ENCODE peak calls at places on chromosomes 1 and 21, in ten cellular contexts. X, D, P, O, B, W, T, A, S and L are unnamed samples.

GRCh38 chr1:167805041-167805556 is 83.3 kb downstream of the MPZL1 start:
- DNase-seq in X (peak), D (no peak), P (peak), O (no peak), B (no peak), W (no peak), T (no peak), A (no peak), S (no peak), L (no peak)

GRCh38 chr21:33299181-33299752 is 25.5 kb upstream of the IFNAR1 start:
- DNase-seq in X (no peak), D (peak), P (peak), O (no peak), B (no peak), W (no peak), T (no peak), A (no peak), S (no peak), L (peak)

GRCh38 chr1:66275601-66276023 is 258.3 kb upstream of the SGIP1 start:
- DNase-seq in X (no peak), D (no peak), P (no peak), O (no peak), B (no peak), W (no peak), T (no peak), A (no peak), S (no peak), L (no peak)

GRCh38 chr1:32992489-32993214 is 28.0 kb upstream of the RNF19B start:
- DNase-seq in X (no peak), D (peak), P (peak), O (peak), B (peak), W (peak), T (peak), A (peak), S (peak), L (peak)

GRCh38 chr1:34787461-34788420 is 5.1 kb upstream of the GJA4 start:
- DNase-seq in X (no peak), D (no peak), P (peak), O (peak), B (peak), W (peak), T (no peak), A (no peak), S (peak), L (no peak)

GRCh38 chr1:211285196-211285595 is 26.0 kb downstream of the RCOR3 start:
- DNase-seq in X (no peak), D (no peak), P (no peak), O (no peak), B (no peak), W (no peak), T (no peak), A (no peak), S (peak), L (no peak)

GRCh38 chr1:84997667-84998600 is 1.0 kb upstream of the MCOLN2 start:
- DNase-seq in X (peak), D (no peak), P (no peak), O (no peak), B (peak), W (no peak), T (no peak), A (peak), S (peak), L (no peak)

GRCh38 chr1:205243355-205244191 is 15.8 kb downstream of the TMCC2 start:
- DNase-seq in X (no peak), D (no peak), P (no peak), O (no peak), B (no peak), W (peak), T (no peak), A (no peak), S (no peak), L (no peak)

GRCh38 chr1:1175221-1176062 is 1.8 kb downstream of the TTLL10 start:
- DNase-seq in X (peak), D (no peak), P (no peak), O (peak), B (peak), W (no peak), T (peak), A (no peak), S (no peak), L (peak)

GRCh38 chr1:47752048-47752451 is 245.1 kb downstream of the TRABD2B start:
- DNase-seq in X (no peak), D (no peak), P (no peak), O (no peak), B (no peak), W (peak), T (peak), A (peak), S (peak), L (no peak)

GRCh38 chr21:38323721-38324591 is 67.2 kb downstream of the KCNJ15 start:
- DNase-seq in X (no peak), D (no peak), P (no peak), O (no peak), B (no peak), W (no peak), T (no peak), A (no peak), S (peak), L (no peak)

GRCh38 chr1:202184750-202185460 is 8.7 kb upstream of the LGR6 start:
- DNase-seq in X (peak), D (peak), P (peak), O (no peak), B (peak), W (peak), T (peak), A (peak), S (peak), L (peak)
- TF ChIP-seq CTCF in X (peak), D (no peak), P (peak), O (peak), B (peak), W (peak), T (peak), A (peak), S (peak), L (peak)

GRCh38 chr1:81804320-81804719 is 3.6 kb downstream of the ADGRL2 start:
- DNase-seq in X (no peak), D (no peak), P (no peak), O (no peak), B (no peak), W (no peak), T (no peak), A (no peak), S (no peak), L (no peak)

GRCh38 chr1:81803423-81804103 is 2.8 kb downstream of the ADGRL2 start:
- DNase-seq in X (peak), D (no peak), P (no peak), O (no peak), B (peak), W (no peak), T (no peak), A (no peak), S (peak), L (no peak)

GRCh38 chr1:81801032-81801833 is 499 bp downstream of the ADGRL2 start:
- DNase-seq in X (peak), D (no peak), P (no peak), O (peak), B (peak), W (peak), T (peak), A (peak), S (peak), L (no peak)

GRCh38 chr1:81801834-81802531 is 1.2 kb downstream of the ADGRL2 start:
- DNase-seq in X (peak), D (no peak), P (no peak), O (peak), B (peak), W (peak), T (peak), A (peak), S (peak), L (no peak)

DNA sequence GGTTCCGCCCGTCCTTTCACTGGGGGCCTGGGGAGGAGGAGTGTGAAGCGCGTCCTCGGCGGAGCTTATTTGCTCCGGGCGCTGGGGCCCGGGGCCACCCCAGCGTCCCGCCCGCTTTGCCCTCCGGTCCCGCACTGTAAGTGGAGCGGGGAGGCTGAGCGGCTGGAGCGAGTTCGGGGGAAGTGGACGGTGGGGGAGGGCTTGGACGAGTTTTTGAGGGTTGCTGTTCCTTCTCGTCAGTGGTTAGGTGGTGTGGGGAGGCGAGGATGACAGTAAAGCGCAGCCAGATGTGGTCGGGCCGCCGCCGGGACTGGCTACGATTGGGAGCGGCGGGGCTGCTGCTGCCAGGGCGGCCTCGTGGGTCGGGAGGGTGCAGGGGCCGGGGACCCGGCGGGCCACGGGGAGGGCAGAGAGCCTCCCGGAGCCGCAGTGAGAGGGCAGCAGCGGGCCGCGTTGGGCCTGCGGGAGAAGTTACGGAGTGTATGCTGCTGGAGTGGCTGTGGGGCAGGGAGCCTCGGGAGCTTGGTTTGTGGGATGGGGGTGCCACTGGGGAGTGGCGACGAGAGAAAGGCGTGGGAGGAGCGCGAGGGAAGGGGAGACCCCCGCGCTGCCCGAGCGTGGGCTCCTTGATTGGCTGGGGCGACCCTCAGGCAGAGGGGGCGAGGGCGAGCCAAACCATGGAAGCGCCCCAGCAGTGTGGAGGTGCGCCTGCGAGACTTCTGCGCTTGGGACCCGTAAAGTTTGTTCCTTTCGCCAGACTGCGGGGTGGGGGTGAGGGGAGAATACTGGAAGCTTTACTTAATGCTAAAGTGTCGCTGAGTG is 2.1 kb downstream of the ADGRL2 start:
- DNase-seq in X (peak), D (no peak), P (no peak), O (peak), B (peak), W (peak), T (peak), A (peak), S (peak), L (no peak)
- TF ChIP-seq CTCF in X (peak), D (no peak), P (no peak), O (peak), B (no peak), W (peak), T (peak), A (peak), S (peak), L (no peak)

GRCh38 chr1:157399984-157400382 is 152.3 kb downstream of the FCRL5 start:
- DNase-seq in X (no peak), D (no peak), P (no peak), O (no peak), B (no peak), W (no peak), T (no peak), A (no peak), S (no peak), L (no peak)
- TF ChIP-seq CTCF in X (no peak), D (no peak), P (no peak), O (no peak), B (no peak), W (no peak), T (no peak), A (no peak), S (no peak), L (no peak)

GRCh38 chr1:160210563-160210962 is 5.4 kb downstream of the PEA15 start:
- DNase-seq in X (peak), D (no peak), P (no peak), O (no peak), B (no peak), W (no peak), T (no peak), A (no peak), S (no peak), L (no peak)
- TF ChIP-seq CTCF in X (no peak), D (no peak), P (no peak), O (no peak), B (no peak), W (no peak), T (no peak), A (no peak), S (no peak), L (no peak)

DNA sequence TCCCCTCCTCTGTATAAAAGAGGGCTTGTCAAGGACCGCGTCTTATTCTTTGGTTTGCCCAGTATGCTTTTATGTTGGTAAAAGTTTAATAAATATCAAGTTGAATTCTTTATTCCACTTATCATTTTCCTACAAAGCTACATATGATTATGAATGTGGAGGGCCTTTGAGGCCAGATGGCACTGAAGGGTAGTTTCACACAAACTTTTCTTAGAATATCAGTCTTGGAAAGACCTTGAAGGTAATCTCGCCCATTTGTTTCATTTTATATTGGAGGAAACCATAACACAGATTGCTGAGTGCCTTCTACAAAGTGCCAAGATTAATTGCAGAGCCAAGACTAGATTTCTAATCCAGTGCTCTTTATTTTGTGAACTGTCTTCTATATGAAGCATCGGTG is 5.8 kb upstream of the FUBP1 start:
- DNase-seq in X (no peak), D (no peak), P (no peak), O (no peak), B (no peak), W (no peak), T (no peak), A (no peak), S (no peak), L (no peak)
- TF ChIP-seq CTCF in X (no peak), D (no peak), P (no peak), O (no peak), B (no peak), W (no peak), T (no peak), A (no peak), S (no peak), L (no peak)

DNA sequence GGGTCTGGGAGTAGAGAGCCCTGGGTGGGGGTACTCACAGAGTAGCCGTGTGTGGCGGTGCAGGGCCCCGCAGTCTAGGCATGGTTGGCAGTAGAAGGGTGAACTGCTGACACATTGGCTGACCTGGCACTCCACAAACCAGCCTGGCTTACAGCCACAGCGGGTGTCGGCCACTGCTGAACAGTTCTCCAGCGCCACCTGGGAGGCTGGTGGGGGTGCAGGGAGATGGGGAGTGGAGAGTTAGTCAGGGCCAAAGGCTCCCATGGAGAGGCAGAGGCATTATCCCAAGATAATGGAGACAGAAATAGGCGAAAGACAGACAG is 1.5 kb downstream of the TNFRSF25 start:
- DNase-seq in X (no peak), D (no peak), P (no peak), O (no peak), B (no peak), W (no peak), T (peak), A (peak), S (no peak), L (no peak)
- TF ChIP-seq CTCF in X (no peak), D (no peak), P (no peak), O (no peak), B (no peak), W (no peak), T (peak), A (peak), S (no peak), L (no peak)